ENCODE peak calls at places on chromosomes 3 and 15, in six cellular contexts. Q is tibial nerve, I is thyroid gland, N is GM12891, X is stomach, G is heart left ventricle. O is an unnamed sample.

GRCh38 chr3:46184469-46184868 is 23.6 kb downstream of the CCR1 start:
- DNase-seq in Q (no peak), I (no peak), G (no peak), N (no peak), X (no peak), O (no peak)

GRCh38 chr15:84789762-84790161 is 27.4 kb upstream of the ALPK3 start:
- DNase-seq in X (no peak), N (no peak), Q (no peak), G (no peak), I (peak), O (no peak)

GRCh38 chr15:49627407-49627877 is 6.6 kb downstream of the DTWD1 start:
- DNase-seq in Q (no peak), I (no peak), G (no peak), X (no peak), N (no peak), O (no peak)

GRCh38 chr3:181955566-181955965 is 243.8 kb downstream of the SOX2 start:
- DNase-seq in N (no peak), Q (no peak), I (no peak), X (no peak), G (no peak), O (no peak)

GRCh38 chr3:172209333-172210321 is 170.2 kb downstream of the FNDC3B start:
- DNase-seq in X (peak), Q (no peak), I (peak), G (peak), N (no peak), O (no peak)

GRCh38 chr3:66497982-66498671 is 2.7 kb downstream of the LRIG1 start:
- DNase-seq in N (no peak), X (no peak), G (no peak), I (peak), Q (no peak), O (no peak)

GRCh38 chr3:156594229-156594683 is 39.3 kb upstream of the SSR3 start:
- DNase-seq in G (no peak), Q (no peak), X (no peak), I (no peak), N (no peak), O (no peak)

GRCh38 chr3:4685673-4686345 is 192.7 kb downstream of the ITPR1 start:
- DNase-seq in Q (no peak), X (no peak), N (no peak), I (no peak), G (no peak), O (no peak)

GRCh38 chr3:47854720-47855455 is 52.0 kb downstream of the DHX30 start:
- DNase-seq in G (no peak), N (no peak), I (no peak), Q (no peak), X (no peak), O (no peak)

GRCh38 chr3:71228156-71228885 is 355.2 kb downstream of the FOXP1 start:
- DNase-seq in Q (no peak), X (no peak), N (no peak), G (no peak), I (no peak), O (no peak)

GRCh38 chr3:71226565-71227281 is 356.8 kb downstream of the FOXP1 start:
- DNase-seq in G (peak), I (peak), N (peak), Q (no peak), X (no peak), O (no peak)

GRCh38 chr3:71227344-71227743 is 356.2 kb downstream of the FOXP1 start:
- DNase-seq in G (no peak), N (no peak), X (no peak), Q (no peak), I (no peak), O (no peak)

GRCh38 chr3:71225285-71225684 is 358.2 kb downstream of the FOXP1 start:
- DNase-seq in N (no peak), I (no peak), Q (no peak), X (no peak), G (no peak), O (no peak)

GRCh38 chr3:71225951-71226564 is 357.5 kb downstream of the FOXP1 start:
- DNase-seq in Q (no peak), I (peak), G (no peak), X (no peak), N (no peak), O (no peak)
- TF ChIP-seq POLR2A in Q (no peak), I (no peak), G (no peak), X (no peak), N (no peak), O (no peak)

GRCh38 chr3:178137831-178138230 is 398.4 kb upstream of the KCNMB2 start:
- DNase-seq in N (no peak), G (no peak), Q (no peak), X (no peak), I (no peak), O (no peak)

GRCh38 chr3:178140491-178140890 is 395.7 kb upstream of the KCNMB2 start:
- DNase-seq in Q (no peak), G (no peak), X (no peak), N (no peak), I (no peak), O (no peak)

GRCh38 chr3:178131801-178132200 is 404.4 kb upstream of the KCNMB2 start:
- DNase-seq in I (no peak), X (no peak), Q (no peak), G (no peak), N (no peak), O (no peak)

GRCh38 chr3:178139116-178139515 is 397.1 kb upstream of the KCNMB2 start:
- DNase-seq in X (no peak), Q (no peak), G (no peak), I (no peak), N (no peak), O (no peak)

DNA sequence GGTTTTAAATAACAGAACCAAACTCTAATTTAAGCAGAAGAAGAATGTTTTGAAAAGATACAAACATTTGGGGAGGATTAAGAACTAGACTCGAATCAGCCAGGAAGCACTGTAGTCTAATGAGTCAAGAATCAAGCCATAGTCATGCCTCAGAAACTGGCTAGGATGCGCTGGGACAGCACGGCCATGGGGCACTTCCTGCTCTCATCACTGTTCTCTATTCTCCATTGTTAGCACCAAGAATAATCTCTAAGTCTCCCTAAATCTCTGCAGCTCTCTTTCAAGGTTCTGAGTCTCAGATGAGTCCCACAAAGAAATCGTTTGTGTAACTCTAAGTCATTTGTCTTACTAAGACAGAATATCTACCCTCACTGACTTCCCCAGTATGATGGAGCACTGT is 399.0 kb upstream of the KCNMB2 start:
- DNase-seq in Q (no peak), N (no peak), X (no peak), G (no peak), I (no peak), O (no peak)
- TF ChIP-seq POLR2A in Q (no peak), N (no peak), X (no peak), G (no peak), I (no peak), O (no peak)

DNA sequence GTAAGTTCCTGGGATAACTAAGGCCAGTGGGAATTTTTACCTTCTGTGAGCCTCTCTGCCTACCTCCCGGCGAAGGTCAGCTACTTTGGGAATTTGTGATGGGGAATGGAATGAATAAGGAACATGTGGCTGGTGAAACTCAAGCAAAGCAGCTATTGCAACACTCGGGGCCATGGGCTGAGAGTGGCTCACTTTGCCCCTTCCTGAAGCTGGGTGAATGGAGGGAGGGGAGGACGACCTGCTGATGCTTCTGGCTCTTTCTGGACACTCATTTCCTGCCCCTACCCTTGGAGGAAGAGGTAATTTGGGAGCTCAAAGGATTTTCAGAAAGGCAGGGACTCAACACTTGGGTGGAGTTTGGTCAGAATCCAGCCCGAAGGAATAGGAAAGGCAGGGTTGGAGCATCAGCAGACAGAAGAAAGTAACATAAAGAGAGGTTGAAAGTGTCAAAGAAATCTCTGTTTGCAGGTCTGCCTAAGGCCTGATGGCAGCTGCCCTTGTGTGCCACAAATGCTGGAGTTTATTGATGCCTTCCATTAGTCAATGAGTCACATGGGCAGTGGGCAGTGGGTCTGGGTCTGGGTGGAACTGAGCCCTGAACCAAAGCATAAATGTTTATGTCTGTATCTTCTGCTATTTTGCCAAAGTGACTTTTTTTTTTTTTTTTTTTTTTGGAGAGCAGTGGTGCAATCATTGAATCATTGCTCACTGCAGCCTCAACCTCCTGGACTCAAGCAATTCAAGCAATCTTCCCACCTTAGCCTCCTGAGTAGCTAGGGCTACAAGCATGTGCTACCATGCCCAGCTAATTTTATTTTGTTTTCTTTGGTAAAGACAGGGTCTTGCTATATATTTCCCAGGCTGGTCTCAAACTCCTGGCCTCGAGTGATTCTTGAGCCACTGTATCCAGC is 12.4 kb downstream of the LAMP3 start:
- DNase-seq in N (no peak), Q (no peak), I (no peak), G (no peak), X (no peak), O (no peak)
- TF ChIP-seq POLR2A in N (no peak), Q (no peak), I (no peak), G (no peak), X (no peak), O (no peak)

GRCh38 chr15:92833493-92834271 is 66.4 kb upstream of the CHD2 start:
- DNase-seq in G (no peak), I (no peak), Q (no peak), X (no peak), N (no peak), O (no peak)

GRCh38 chr15:92832992-92833438 is 67.1 kb upstream of the CHD2 start:
- DNase-seq in X (no peak), G (no peak), Q (no peak), I (peak), N (no peak), O (no peak)

GRCh38 chr15:92829875-92830274 is 70.2 kb upstream of the CHD2 start:
- DNase-seq in G (no peak), Q (no peak), N (no peak), I (no peak), X (no peak), O (no peak)

DNA sequence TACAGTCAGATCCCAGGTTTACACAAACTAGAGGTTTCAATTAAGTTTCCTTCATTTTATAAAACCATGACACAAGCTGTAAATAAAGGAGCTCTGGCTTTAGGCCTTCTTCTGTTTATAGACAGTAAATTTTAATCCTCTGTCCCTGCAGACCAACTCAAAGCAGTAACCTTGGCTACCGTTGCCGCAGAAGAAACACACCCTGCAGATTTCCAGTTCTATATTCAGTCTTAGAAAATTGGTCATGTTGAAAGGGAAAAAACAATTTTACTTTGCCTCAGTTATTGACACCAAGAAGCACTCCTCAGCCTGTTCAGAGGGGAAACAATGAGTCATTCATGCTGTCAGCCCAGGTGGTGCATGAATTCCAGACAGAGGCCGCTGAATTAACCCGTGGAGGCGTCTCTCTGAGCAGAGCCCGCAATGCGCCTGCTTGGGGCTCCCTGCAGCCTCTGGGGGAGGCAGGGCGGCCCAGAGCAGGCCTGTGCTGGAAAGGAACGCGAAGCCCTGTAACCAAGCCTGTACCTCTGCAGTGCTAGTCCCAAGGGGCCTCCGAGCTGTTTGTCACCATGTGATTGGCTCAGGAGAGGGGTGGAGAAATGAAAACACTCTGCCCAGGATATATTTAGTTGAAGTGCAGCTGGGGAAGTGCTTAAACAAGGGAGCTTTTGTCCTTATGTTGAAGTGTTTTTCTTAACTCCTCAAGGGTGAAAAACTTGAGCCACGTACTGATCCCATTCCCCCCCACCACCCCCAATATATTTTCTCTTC is 68.5 kb upstream of the CHD2 start:
- DNase-seq in I (peak), G (peak), X (peak), N (peak), Q (peak), O (peak)
- TF ChIP-seq POLR2A in I (no peak), G (peak), X (peak), N (peak), Q (peak), O (peak)

DNA sequence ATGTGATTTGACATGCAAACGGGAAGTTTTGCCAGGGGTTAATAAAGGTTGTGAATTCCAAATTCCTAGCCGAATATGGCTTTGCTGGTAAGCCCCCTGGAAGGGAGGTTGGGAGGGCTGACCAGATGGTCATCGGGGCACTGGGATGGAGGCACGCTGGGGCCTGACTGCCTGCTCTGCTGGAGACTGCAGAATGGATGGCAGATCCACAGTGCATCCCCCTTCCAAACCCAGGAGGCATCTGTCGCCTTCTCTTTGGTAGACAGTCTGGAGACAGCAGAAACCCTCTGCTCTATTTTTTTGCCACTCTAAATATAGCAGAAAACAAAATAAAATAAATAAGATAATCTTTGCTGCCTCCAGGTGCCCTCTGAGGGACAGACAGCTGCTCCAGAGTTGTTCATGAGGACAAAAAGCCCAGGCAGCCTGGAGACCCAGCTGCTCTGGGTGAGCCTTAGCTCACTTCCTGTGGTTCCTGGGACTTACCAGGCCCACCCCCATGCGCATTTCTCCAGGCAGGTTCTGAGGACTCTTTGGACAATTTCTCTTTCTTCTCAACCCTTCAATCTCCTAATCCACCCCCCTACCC is 6.1 kb upstream of the SPTBN5 start:
- DNase-seq in N (no peak), G (no peak), Q (no peak), X (no peak), I (no peak), O (no peak)
- TF ChIP-seq POLR2A in N (peak), G (no peak), Q (no peak), X (no peak), I (no peak), O (no peak)

DNA sequence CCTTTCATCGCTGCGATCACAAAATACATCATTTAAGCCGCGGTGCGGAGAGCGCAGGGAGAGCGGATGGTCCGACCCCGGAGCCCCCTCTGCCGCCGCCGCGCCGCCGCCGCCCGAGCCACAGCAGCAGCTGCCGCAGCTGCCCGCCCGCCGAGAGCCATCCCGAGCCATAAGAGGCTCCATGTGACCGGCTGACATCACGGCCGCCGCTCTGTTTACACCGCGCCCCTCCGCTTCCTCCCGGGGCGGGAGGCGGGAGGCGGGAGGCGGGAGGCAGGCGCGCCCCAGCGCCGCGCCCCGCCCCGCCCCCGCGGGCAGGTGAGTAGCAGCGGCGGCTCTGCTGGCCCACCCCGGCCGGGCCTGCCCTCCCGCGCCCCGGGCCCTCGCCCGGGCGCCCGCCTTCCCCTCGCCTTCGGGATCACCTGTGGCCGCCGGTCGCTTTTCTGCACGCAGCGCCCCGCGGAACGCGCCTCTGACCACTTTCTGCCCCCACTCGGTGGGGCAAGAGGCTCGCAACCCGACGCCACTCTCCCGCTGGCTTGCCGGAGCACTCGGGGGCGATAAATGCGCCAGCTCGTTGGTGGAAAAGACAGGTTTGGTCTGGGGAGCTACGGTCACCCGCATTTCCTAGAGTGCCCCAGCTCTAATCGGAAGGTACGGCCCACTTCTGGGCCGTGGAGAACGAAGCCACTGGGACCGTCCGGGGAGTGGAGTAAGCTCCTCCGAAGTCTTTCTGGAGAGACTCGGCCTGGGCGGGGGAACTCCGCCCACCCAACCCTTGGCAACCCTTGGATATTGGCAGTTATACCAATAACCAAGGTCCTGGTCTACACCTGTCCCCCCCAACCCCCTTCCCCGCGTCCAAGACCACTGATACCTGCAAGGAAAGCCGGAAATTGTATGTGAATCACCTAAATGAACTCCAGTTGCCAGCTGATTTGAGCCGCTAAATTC is 113.7 kb upstream of the ICE2 start:
- DNase-seq in G (peak), X (peak), Q (peak), I (peak), N (peak), O (peak)
- TF ChIP-seq POLR2A in G (no peak), X (peak), Q (peak), I (no peak), N (no peak), O (no peak)

DNA sequence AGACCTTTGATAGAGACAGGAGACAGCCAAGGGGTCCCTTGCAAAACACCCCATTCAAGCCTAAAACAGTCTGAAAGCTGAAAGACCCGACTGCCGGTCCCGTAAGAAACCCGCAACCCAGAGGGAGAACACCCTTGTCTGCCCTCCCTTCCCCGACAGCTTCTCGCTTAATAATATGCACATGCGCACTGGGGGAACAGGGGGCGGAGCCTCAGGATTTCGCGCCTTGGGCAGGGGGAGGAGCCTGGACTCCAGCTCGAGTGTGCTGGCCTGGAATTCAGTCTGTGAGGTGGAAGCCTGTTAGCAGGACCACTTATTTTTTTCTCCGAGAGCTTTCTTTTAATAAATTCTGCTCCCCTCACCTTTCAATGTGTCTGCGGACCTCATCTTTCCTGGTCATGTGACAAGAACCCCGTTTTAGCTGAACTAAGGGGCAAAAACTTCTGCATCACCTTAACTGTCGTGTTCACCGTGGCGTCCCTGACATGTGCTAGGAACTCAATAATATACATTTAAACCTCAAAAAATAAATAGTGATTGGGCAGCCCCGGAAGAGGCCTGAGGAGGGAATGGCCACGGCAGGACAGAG is 17.0 kb downstream of the TNFAIP8L3 start:
- DNase-seq in G (peak), X (peak), Q (peak), I (peak), N (peak), O (no peak)
- TF ChIP-seq POLR2A in G (no peak), X (no peak), Q (peak), I (no peak), N (no peak), O (no peak)

GRCh38 chr3:49939858-49940666 is at the start of gene RBM6:
- DNase-seq in I (peak), X (peak), Q (peak), G (peak), N (peak), O (peak)
- TF ChIP-seq POLR2A in I (no peak), X (peak), Q (peak), G (no peak), N (peak), O (peak)

GRCh38 chr3:43213631-43214030 is 72.7 kb upstream of the SNRK start:
- DNase-seq in N (no peak), I (no peak), X (no peak), G (no peak), Q (no peak), O (no peak)

GRCh38 chr3:43215684-43216336 is 70.5 kb upstream of the SNRK start:
- DNase-seq in N (no peak), Q (no peak), G (no peak), I (no peak), X (no peak), O (no peak)

GRCh38 chr3:43214616-43215015 is 71.7 kb upstream of the SNRK start:
- DNase-seq in I (no peak), G (no peak), Q (no peak), N (no peak), X (no peak), O (no peak)

GRCh38 chr3:43217206-43217605 is 69.1 kb upstream of the SNRK start:
- DNase-seq in N (no peak), Q (no peak), X (no peak), G (no peak), I (no peak), O (no peak)

DNA sequence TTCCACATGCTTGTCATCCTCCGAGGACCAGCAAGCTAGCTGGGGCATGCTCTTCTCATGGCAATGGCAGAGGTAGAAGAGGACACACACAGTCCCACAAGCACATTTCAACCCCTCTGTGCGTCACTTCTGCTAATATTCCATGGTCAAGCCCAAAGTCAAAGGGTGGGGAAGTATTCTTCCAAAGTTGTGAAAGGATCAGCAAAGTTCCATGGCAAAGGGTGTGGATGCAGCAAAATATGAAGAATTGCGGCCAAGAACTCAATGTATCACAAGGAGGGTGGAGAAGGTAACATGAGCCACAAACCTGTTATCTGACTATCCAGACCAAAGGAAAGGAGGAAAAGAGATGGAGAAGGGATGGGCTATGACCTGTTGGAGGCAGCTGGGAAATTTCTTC is 71.2 kb upstream of the SNRK start:
- DNase-seq in X (no peak), Q (peak), N (no peak), G (no peak), I (no peak), O (no peak)
- TF ChIP-seq POLR2A in X (no peak), Q (no peak), N (no peak), G (no peak), I (no peak), O (no peak)